ENCODE peak calls at places on chromosomes 16 and 17, in five cellular contexts. F is heart right ventricle, Y is ovary, O is SK-N-SH, W is tibial artery. M is an unnamed sample. For H3K9me3, the result is how much of the 10 kb centered on the place peaks cover.

GRCh38 chr16:85235988-85236831 is 123.9 kb upstream of the CIBAR2 start:
- DNase-seq in F (no peak), W (peak), O (no peak), Y (peak), M (no peak)

GRCh38 chr16:85670840-85671239 is 17.9 kb downstream of the GINS2 start:
- DNase-seq in Y (no peak), O (no peak), W (no peak), F (no peak), M (no peak)

GRCh38 chr16:75496546-75496945 is 1.3 kb upstream of the CHST6 start:
- DNase-seq in W (no peak), F (no peak), Y (no peak), O (no peak), M (no peak)

GRCh38 chr17:71790791-71791190 is 330.0 kb upstream of the SOX9 start:
- DNase-seq in O (no peak), W (no peak), F (no peak), Y (no peak), M (no peak)

GRCh38 chr17:2259769-2260536 is 43.6 kb downstream of the SMG6 start:
- DNase-seq in Y (no peak), W (no peak), O (no peak), F (no peak), M (no peak)

GRCh38 chr17:73148540-73149334 is 16.1 kb upstream of the SSTR2 start:
- DNase-seq in Y (no peak), O (no peak), W (no peak), F (no peak), M (no peak)

GRCh38 chr17:4449736-4450135 is 16.0 kb downstream of the SPNS3 start:
- DNase-seq in W (no peak), F (no peak), Y (no peak), O (peak), M (no peak)

GRCh38 chr16:70476272-70477020 is 22.1 kb downstream of the FCSK start:
- DNase-seq in Y (no peak), F (no peak), W (no peak), O (peak), M (peak)

GRCh38 chr17:36778458-36778857 is 158.8 kb upstream of the LHX1 start:
- DNase-seq in Y (no peak), W (no peak), O (no peak), F (no peak), M (no peak)

GRCh38 chr17:7027335-7027734 is 4.5 kb downstream of the BCL6B start:
- DNase-seq in Y (no peak), F (no peak), O (no peak), W (no peak), M (no peak)

GRCh38 chr17:46742539-46743270 is 75.8 kb downstream of the WNT3 start:
- DNase-seq in O (no peak), F (no peak), Y (no peak), W (no peak), M (no peak)

GRCh38 chr17:52383493-52384100 is 225.1 kb upstream of the CA10 start:
- DNase-seq in Y (no peak), F (no peak), O (peak), W (no peak), M (peak)

GRCh38 chr17:76376318-76377133 is 7.9 kb upstream of the SPHK1 start:
- DNase-seq in F (peak), W (no peak), O (no peak), Y (peak), M (no peak)

GRCh38 chr16:13864689-13865088 is 55.3 kb upstream of the ERCC4 start:
- DNase-seq in Y (no peak), F (no peak), W (no peak), O (no peak), M (no peak)

GRCh38 chr17:41404024-41404651 is 6.7 kb upstream of the KRT31 start:
- DNase-seq in Y (no peak), O (no peak), W (no peak), F (no peak), M (no peak)

GRCh38 chr16:81945665-81946064 is 65.6 kb downstream of the SDR42E1 start:
- DNase-seq in O (no peak), F (no peak), W (no peak), Y (no peak), M (no peak)

GRCh38 chr16:79451196-79451816 is 149.2 kb downstream of the MAF start:
- DNase-seq in Y (no peak), O (no peak), F (no peak), W (no peak), M (no peak)

GRCh38 chr17:49443862-49444261 is 29.2 kb upstream of the PHB1 start:
- DNase-seq in O (no peak), W (no peak), Y (no peak), F (no peak), M (no peak)

GRCh38 chr16:84331998-84332780 is 36.1 kb upstream of the ATP2C2 start:
- DNase-seq in W (no peak), F (no peak), Y (no peak), O (no peak), M (no peak)

GRCh38 chr16:89099905-89100304 is 6.3 kb downstream of the ACSF3 start:
- DNase-seq in W (no peak), O (no peak), F (no peak), Y (no peak), M (no peak)

GRCh38 chr17:60851181-60851580 is 173.5 kb downstream of the BCAS3 start:
- DNase-seq in O (peak), F (no peak), W (no peak), Y (no peak), M (no peak)

GRCh38 chr17:3828151-3828851 is 17.7 kb downstream of the NCBP3 start:
- DNase-seq in F (no peak), W (no peak), Y (no peak), O (no peak), M (no peak)

GRCh38 chr16:48125888-48126287 is 29.9 kb downstream of the ABCC12 start:
- DNase-seq in O (no peak), Y (no peak), F (no peak), W (no peak), M (no peak)
- H3K27ac ChIP-seq in O (no peak), Y (no peak), F (peak), W (no peak), M (no peak)

GRCh38 chr17:56891751-56892150 is 22.1 kb downstream of the TRIM25 start:
- DNase-seq in O (peak), Y (no peak), F (peak), W (no peak), M (peak)
- H3K9me3 ChIP-seq in O (under half), Y (under half), F (under half), W (under half), M (under half)

GRCh38 chr16:66890796-66891195 is 10.5 kb downstream of the PDP2 start:
- DNase-seq in Y (no peak), O (no peak), F (no peak), W (no peak), M (no peak)
- H3K27ac ChIP-seq in Y (no peak), O (no peak), F (no peak), W (no peak), M (no peak)

GRCh38 chr17:70519300-70519699 is 350.0 kb downstream of the KCNJ2 start:
- DNase-seq in W (no peak), O (no peak), Y (no peak), F (no peak), M (no peak)
- H3K9me3 ChIP-seq in W (under half), O (under half), Y (under half), F (under half), M (under half)

GRCh38 chr17:56755310-56755709 is 78.4 kb downstream of the C17orf67 start:
- DNase-seq in O (no peak), Y (no peak), W (no peak), F (no peak), M (no peak)

GRCh38 chr17:56761387-56761786 is 72.3 kb downstream of the C17orf67 start:
- DNase-seq in F (no peak), Y (no peak), W (no peak), O (no peak), M (no peak)

GRCh38 chr17:56752263-56752662 is 81.5 kb downstream of the C17orf67 start:
- DNase-seq in Y (no peak), O (no peak), W (no peak), F (no peak), M (no peak)

GRCh38 chr17:56754523-56755208 is 79.1 kb downstream of the C17orf67 start:
- DNase-seq in O (peak), W (no peak), Y (no peak), F (no peak), M (no peak)

GRCh38 chr17:56756536-56756935 is 77.2 kb downstream of the C17orf67 start:
- DNase-seq in O (no peak), W (no peak), F (no peak), Y (no peak), M (no peak)
- H3K27ac ChIP-seq in O (no peak), W (no peak), F (no peak), Y (no peak), M (no peak)

GRCh38 chr17:21592774-21593173 is 99.5 kb upstream of the KCNJ18 start:
- DNase-seq in W (no peak), Y (no peak), O (no peak), F (no peak), M (no peak)

DNA sequence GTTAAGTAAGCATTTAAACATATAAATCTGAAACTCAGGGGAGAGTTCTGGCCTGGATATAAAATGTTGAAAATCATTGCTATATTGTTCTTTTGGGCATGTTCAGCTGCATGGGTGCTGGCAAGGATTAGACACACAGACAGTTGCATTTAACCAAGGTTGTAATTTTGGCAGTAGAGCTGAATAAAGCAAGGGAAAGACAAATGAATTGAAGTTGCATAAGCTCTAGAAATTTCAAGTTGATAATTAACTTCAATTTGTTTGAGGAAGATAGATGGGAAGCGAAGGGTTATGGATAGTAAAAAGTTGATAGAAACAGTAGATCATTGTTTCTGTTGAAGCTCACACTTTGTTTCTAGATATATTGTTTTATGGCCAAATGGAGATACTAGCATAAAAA is 97.2 kb upstream of the KCNJ18 start:
- DNase-seq in F (no peak), Y (no peak), O (no peak), W (no peak), M (no peak)
- H3K9me3 ChIP-seq in F (under half), Y (under half), O (under half), W (under half), M (under half)

DNA sequence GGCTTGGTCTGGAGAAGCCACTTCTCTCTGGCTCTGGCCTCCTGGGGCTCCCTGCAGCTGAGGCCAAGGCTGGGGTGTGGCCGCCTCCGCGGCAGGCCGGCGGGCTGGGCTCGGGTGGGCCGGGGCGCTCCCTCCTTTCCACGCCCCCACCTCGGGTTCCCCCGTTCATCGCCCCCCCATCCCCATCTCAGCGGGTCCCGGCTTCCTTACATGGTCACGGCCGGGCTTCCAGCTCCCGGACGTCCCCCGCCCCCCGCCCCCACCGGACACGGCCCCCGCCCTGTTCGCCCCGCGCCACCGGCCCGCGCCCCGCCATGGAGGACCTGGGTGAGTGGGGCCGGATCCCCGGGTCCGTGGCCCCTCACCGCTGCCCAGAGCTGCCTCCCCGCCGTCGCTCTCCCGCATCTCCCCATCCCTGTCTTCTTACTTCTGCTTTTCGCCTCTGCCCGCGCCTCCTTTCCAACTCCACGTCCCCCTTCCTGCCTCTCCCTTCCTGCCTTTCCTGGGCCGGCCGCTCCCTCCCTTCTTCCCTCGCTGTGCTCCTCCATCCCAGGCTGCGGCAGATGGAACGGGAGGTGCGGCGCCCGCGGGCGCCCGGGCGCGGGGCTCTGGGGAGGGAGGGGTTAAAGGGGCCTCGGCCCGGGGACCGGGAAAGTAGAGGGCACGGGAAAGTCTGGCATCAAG is at the start of gene TGFB1I1:
- DNase-seq in W (peak), Y (peak), O (peak), F (peak), M (peak)
- H3K27ac ChIP-seq in W (peak), Y (peak), O (peak), F (peak), M (peak)

GRCh38 chr16:31879937-31880321 is 6.3 kb downstream of the ZNF267 start:
- DNase-seq in O (no peak), F (no peak), Y (no peak), W (no peak), M (no peak)

GRCh38 chr16:31876955-31877828 is 3.6 kb downstream of the ZNF267 start:
- DNase-seq in O (no peak), W (no peak), F (no peak), Y (no peak), M (no peak)

GRCh38 chr16:31877876-31878642 is 4.5 kb downstream of the ZNF267 start:
- DNase-seq in W (no peak), Y (no peak), O (no peak), F (no peak), M (no peak)

GRCh38 chr16:31875112-31875803 is 1.7 kb downstream of the ZNF267 start:
- DNase-seq in F (no peak), W (no peak), O (no peak), Y (no peak), M (no peak)

DNA sequence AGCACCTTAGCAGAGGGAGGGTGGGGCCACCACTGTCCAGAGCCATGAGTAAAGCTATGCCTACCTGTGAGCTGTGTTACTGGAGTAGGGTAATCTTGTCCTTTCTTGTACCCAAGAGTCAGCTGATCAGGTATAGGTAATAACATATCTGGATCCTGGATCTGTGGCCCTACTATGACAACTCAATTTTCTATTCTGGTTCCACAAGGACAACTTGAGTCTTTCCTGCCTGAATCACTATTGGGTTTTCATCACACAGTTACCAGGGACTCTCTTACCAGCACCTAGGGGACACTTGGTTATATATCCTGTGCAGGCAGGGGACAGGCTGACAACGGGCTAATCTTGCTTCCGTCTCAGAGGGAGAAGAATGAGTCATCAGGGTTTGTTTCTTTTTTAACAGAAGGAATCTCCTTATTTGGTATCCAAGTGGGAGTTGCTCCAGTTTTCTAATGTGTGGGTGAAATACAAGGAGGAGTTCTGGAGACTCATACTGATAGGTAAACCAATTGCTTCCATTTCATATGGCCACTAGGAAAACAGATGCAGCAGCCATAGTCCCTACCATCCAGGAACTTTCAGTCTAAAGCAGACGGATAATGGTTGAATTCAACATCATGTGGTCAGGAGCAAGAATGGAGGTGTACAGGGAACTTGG is 6.8 kb downstream of the ZNF267 start:
- DNase-seq in W (no peak), O (no peak), F (no peak), Y (no peak), M (no peak)
- H3K9me3 ChIP-seq in W (under half), O (under half), F (under half), Y (under half), M (under half)

M was measured in WERI-Rb-1.